ENCODE peak calls at places on chromosomes 13 and 19, in six cellular contexts. One of them, this sample, is unnamed.

GRCh38 chr13:45335397-45336024 is 5.5 kb downstream of the TPT1 start:
- DNase-seq in pancreas: no peak
- DNase-seq in mesendoderm: no peak
- DNase-seq in spleen: no peak
- DNase-seq in upper lobe of left lung: no peak
- DNase-seq in AG04450: no peak
- DNase-seq in this sample: no peak

GRCh38 chr13:113791761-113792160 is 32.7 kb downstream of the TMEM255B start:
- DNase-seq in pancreas: no peak
- DNase-seq in spleen: peak; percentile 56
- DNase-seq in mesendoderm: no peak
- DNase-seq in upper lobe of left lung: peak; percentile 75
- DNase-seq in AG04450: no peak
- DNase-seq in this sample: no peak

GRCh38 chr13:46660859-46661258 is 107.9 kb downstream of the LRCH1 start:
- DNase-seq in spleen: no peak
- DNase-seq in upper lobe of left lung: no peak
- DNase-seq in pancreas: no peak
- DNase-seq in AG04450: no peak
- DNase-seq in mesendoderm: no peak
- DNase-seq in this sample: no peak

GRCh38 chr13:29457299-29457698 is 138.2 kb downstream of the SLC7A1 start:
- DNase-seq in spleen: no peak
- DNase-seq in AG04450: no peak
- DNase-seq in pancreas: no peak
- DNase-seq in mesendoderm: no peak
- DNase-seq in upper lobe of left lung: no peak
- DNase-seq in this sample: peak; percentile 62

GRCh38 chr13:75587679-75588078 is 38.1 kb downstream of the UCHL3 start:
- DNase-seq in pancreas: no peak
- DNase-seq in spleen: no peak
- DNase-seq in mesendoderm: peak; percentile 86
- DNase-seq in AG04450: no peak
- DNase-seq in upper lobe of left lung: no peak
- DNase-seq in this sample: no peak

GRCh38 chr13:21988624-21989023 is 317.8 kb downstream of the FGF9 start:
- DNase-seq in mesendoderm: no peak
- DNase-seq in spleen: peak; percentile 67
- DNase-seq in AG04450: no peak
- DNase-seq in pancreas: no peak
- DNase-seq in upper lobe of left lung: no peak
- DNase-seq in this sample: no peak

GRCh38 chr13:112877976-112878955 is 90.7 kb upstream of the MCF2L start:
- DNase-seq in upper lobe of left lung: no peak
- DNase-seq in pancreas: no peak
- DNase-seq in mesendoderm: no peak
- DNase-seq in AG04450: no peak
- DNase-seq in spleen: peak; percentile 63
- DNase-seq in this sample: no peak

GRCh38 chr13:94683426-94683825 is 28.9 kb downstream of the SOX21 start:
- DNase-seq in pancreas: no peak
- DNase-seq in spleen: no peak
- DNase-seq in mesendoderm: peak; percentile 38
- DNase-seq in AG04450: no peak
- DNase-seq in upper lobe of left lung: peak; percentile 6
- DNase-seq in this sample: no peak

GRCh38 chr13:41652735-41653361 is 195.5 kb downstream of the RGCC start:
- DNase-seq in AG04450: peak; percentile 42
- DNase-seq in upper lobe of left lung: no peak
- DNase-seq in spleen: no peak
- DNase-seq in pancreas: no peak
- DNase-seq in mesendoderm: peak; percentile 42
- DNase-seq in this sample: no peak

GRCh38 chr13:50286376-50286775 is 271.1 kb downstream of the KCNRG start:
- DNase-seq in AG04450: no peak
- DNase-seq in upper lobe of left lung: no peak
- DNase-seq in spleen: no peak
- DNase-seq in pancreas: no peak
- DNase-seq in mesendoderm: no peak
- DNase-seq in this sample: no peak

GRCh38 chr13:67094952-67095351 is 135.2 kb downstream of the PCDH9 start:
- DNase-seq in upper lobe of left lung: no peak
- DNase-seq in pancreas: no peak
- DNase-seq in AG04450: no peak
- DNase-seq in spleen: no peak
- DNase-seq in mesendoderm: no peak
- DNase-seq in this sample: no peak

GRCh38 chr19:39112338-39112890 is 13.2 kb upstream of the PAK4 start:
- DNase-seq in mesendoderm: no peak
- DNase-seq in pancreas: no peak
- DNase-seq in spleen: no peak
- DNase-seq in upper lobe of left lung: no peak
- DNase-seq in AG04450: no peak
- DNase-seq in this sample: no peak

GRCh38 chr13:110323172-110323851 is 16.2 kb downstream of the COL4A2 start:
- DNase-seq in spleen: no peak
- DNase-seq in mesendoderm: peak; percentile 58
- DNase-seq in pancreas: no peak
- DNase-seq in AG04450: peak; percentile 81
- DNase-seq in upper lobe of left lung: no peak
- DNase-seq in this sample: no peak

GRCh38 chr19:18839465-18840287 is 7.9 kb downstream of the UPF1 start:
- DNase-seq in AG04450: no peak
- DNase-seq in mesendoderm: no peak
- DNase-seq in spleen: no peak
- DNase-seq in pancreas: peak; percentile 35
- DNase-seq in upper lobe of left lung: peak; percentile 51
- DNase-seq in this sample: no peak

GRCh38 chr13:28657784-28658538 is 969 bp upstream of the POMP start:
- DNase-seq in spleen: no peak
- DNase-seq in pancreas: no peak
- DNase-seq in AG04450: no peak
- DNase-seq in mesendoderm: no peak
- DNase-seq in upper lobe of left lung: no peak
- DNase-seq in this sample: no peak

GRCh38 chr19:40322271-40322610 is 26.0 kb downstream of the C19orf47 start:
- DNase-seq in mesendoderm: no peak
- DNase-seq in spleen: no peak
- DNase-seq in upper lobe of left lung: no peak
- DNase-seq in AG04450: no peak
- DNase-seq in pancreas: no peak
- DNase-seq in this sample: no peak

GRCh38 chr19:38063921-38064320 is 156.9 kb downstream of the SIPA1L3 start:
- DNase-seq in mesendoderm: no peak
- DNase-seq in pancreas: no peak
- DNase-seq in upper lobe of left lung: no peak
- DNase-seq in AG04450: no peak
- DNase-seq in spleen: no peak
- DNase-seq in this sample: no peak

GRCh38 chr19:45547965-45548609 is 36.5 kb downstream of the OPA3 start:
- DNase-seq in mesendoderm: peak; percentile 51
- DNase-seq in spleen: no peak
- DNase-seq in pancreas: no peak
- DNase-seq in AG04450: no peak
- DNase-seq in upper lobe of left lung: no peak
- DNase-seq in this sample: no peak

GRCh38 chr19:45215391-45216191 is 29.6 kb downstream of the EXOC3L2 start:
- DNase-seq in spleen: peak; percentile 81
- DNase-seq in AG04450: no peak
- DNase-seq in mesendoderm: peak; percentile 62
- DNase-seq in pancreas: peak; percentile 64
- DNase-seq in upper lobe of left lung: peak; percentile 78
- DNase-seq in this sample: no peak

GRCh38 chr13:94968040-94968756 is 255.9 kb upstream of the SOX21 start:
- DNase-seq in upper lobe of left lung: peak; percentile 84
- DNase-seq in pancreas: no peak
- DNase-seq in mesendoderm: peak; percentile 74
- DNase-seq in spleen: no peak
- DNase-seq in AG04450: no peak
- DNase-seq in this sample: no peak

GRCh38 chr13:99985886-99986527 is 4.4 kb downstream of the ZIC2 start:
- DNase-seq in mesendoderm: no peak
- DNase-seq in spleen: no peak
- DNase-seq in pancreas: no peak
- DNase-seq in AG04450: no peak
- DNase-seq in upper lobe of left lung: no peak
- DNase-seq in this sample: no peak

GRCh38 chr13:19959141-19959830 is 759 bp downstream of the ZMYM2 start:
- DNase-seq in upper lobe of left lung: peak; percentile 92
- DNase-seq in AG04450: no peak
- DNase-seq in mesendoderm: peak; percentile 77
- DNase-seq in spleen: peak; percentile 94
- DNase-seq in pancreas: peak; percentile 52
- DNase-seq in this sample: no peak

GRCh38 chr13:84279166-84279565 is 396.9 kb upstream of the SLITRK1 start:
- DNase-seq in pancreas: no peak
- DNase-seq in spleen: no peak
- DNase-seq in AG04450: no peak
- DNase-seq in upper lobe of left lung: no peak
- DNase-seq in mesendoderm: no peak
- DNase-seq in this sample: no peak

GRCh38 chr13:76210262-76210661 is 574.1 kb downstream of the LMO7 start:
- DNase-seq in spleen: no peak
- DNase-seq in upper lobe of left lung: no peak
- DNase-seq in pancreas: no peak
- DNase-seq in mesendoderm: no peak
- DNase-seq in AG04450: no peak
- DNase-seq in this sample: no peak

GRCh38 chr13:85405316-85405897 is 393.8 kb downstream of the SLITRK6 start:
- DNase-seq in pancreas: no peak
- DNase-seq in spleen: no peak
- DNase-seq in upper lobe of left lung: peak; percentile 26
- DNase-seq in AG04450: no peak
- DNase-seq in mesendoderm: no peak
- DNase-seq in this sample: no peak

GRCh38 chr19:19822148-19822429 is 539 bp upstream of the ZNF506 start:
- DNase-seq in mesendoderm: no peak
- DNase-seq in upper lobe of left lung: no peak
- DNase-seq in AG04450: no peak
- DNase-seq in pancreas: no peak
- DNase-seq in spleen: no peak
- DNase-seq in this sample: no peak

GRCh38 chr19:58381460-58382220 is 810 bp upstream of the ZNF837 start:
- DNase-seq in AG04450: no peak
- DNase-seq in mesendoderm: no peak
- DNase-seq in pancreas: no peak
- DNase-seq in spleen: peak; percentile 85
- DNase-seq in upper lobe of left lung: no peak
- DNase-seq in this sample: no peak

GRCh38 chr13:51151463-51151862 is 40.4 kb upstream of the C13orf42 start:
- DNase-seq in mesendoderm: no peak
- DNase-seq in pancreas: no peak
- DNase-seq in upper lobe of left lung: no peak
- DNase-seq in AG04450: no peak
- DNase-seq in spleen: no peak
- DNase-seq in this sample: no peak

GRCh38 chr13:100439247-100439955 is 149.2 kb downstream of the GGACT start:
- DNase-seq in mesendoderm: peak; percentile 27
- DNase-seq in pancreas: no peak
- DNase-seq in spleen: no peak
- DNase-seq in AG04450: no peak
- DNase-seq in upper lobe of left lung: no peak
- DNase-seq in this sample: no peak

GRCh38 chr13:46359731-46360130 is 27.3 kb downstream of the RUBCNL start:
- DNase-seq in spleen: no peak
- DNase-seq in upper lobe of left lung: no peak
- DNase-seq in AG04450: no peak
- DNase-seq in pancreas: no peak
- DNase-seq in mesendoderm: no peak
- DNase-seq in this sample: no peak

GRCh38 chr19:52492201-52492960 is 35.1 kb upstream of the ZNF808 start:
- DNase-seq in mesendoderm: peak; percentile 96
- DNase-seq in upper lobe of left lung: peak; percentile 87
- DNase-seq in AG04450: no peak
- DNase-seq in spleen: no peak
- DNase-seq in pancreas: no peak
- DNase-seq in this sample: no peak
- H3K4me3 ChIP-seq in mesendoderm: peak overlapping the region; percentile 66
- H3K4me3 ChIP-seq in upper lobe of left lung: no peak overlapping the region
- H3K4me3 ChIP-seq in AG04450: no peak overlapping the region
- H3K4me3 ChIP-seq in spleen: no peak overlapping the region
- H3K4me3 ChIP-seq in pancreas: no peak overlapping the region
- H3K4me3 ChIP-seq in this sample: no peak overlapping the region

DNA sequence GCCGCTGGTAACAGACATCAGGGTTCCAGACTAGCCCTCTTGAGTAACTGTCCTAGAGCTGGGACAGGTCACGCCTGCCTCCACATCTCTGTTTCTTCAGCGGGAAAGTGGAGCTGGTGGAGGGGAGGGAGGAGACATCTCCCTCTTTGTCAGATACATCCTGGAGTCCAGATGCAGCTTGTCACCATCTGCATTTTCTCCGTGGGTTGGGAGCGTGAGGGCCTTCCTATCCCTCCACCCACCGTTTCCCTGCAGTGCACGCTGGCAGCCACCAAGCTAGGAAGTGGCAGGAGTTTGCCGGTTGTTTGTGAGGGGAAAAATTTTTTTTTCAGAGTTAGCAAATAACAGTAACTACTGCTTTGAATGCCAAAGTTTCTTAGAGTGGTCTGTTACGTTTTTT is 20.0 kb upstream of the SMIM17 start:
- DNase-seq in spleen: no peak
- DNase-seq in upper lobe of left lung: no peak
- DNase-seq in mesendoderm: no peak
- DNase-seq in pancreas: no peak
- DNase-seq in AG04450: no peak
- DNase-seq in this sample: no peak
- H3K4me3 ChIP-seq in spleen: peak overlapping the region; percentile 1
- H3K4me3 ChIP-seq in upper lobe of left lung: no peak overlapping the region
- H3K4me3 ChIP-seq in mesendoderm: no peak overlapping the region
- H3K4me3 ChIP-seq in pancreas: no peak overlapping the region
- H3K4me3 ChIP-seq in AG04450: no peak overlapping the region
- H3K4me3 ChIP-seq in this sample: no peak overlapping the region

GRCh38 chr19:43910884-43911283 is 24.2 kb downstream of the ZNF45 start:
- DNase-seq in upper lobe of left lung: no peak
- DNase-seq in pancreas: no peak
- DNase-seq in AG04450: no peak
- DNase-seq in spleen: no peak
- DNase-seq in mesendoderm: no peak
- DNase-seq in this sample: no peak
- H3K4me3 ChIP-seq in upper lobe of left lung: no peak overlapping the region
- H3K4me3 ChIP-seq in pancreas: no peak overlapping the region
- H3K4me3 ChIP-seq in AG04450: no peak overlapping the region
- H3K4me3 ChIP-seq in spleen: no peak overlapping the region
- H3K4me3 ChIP-seq in mesendoderm: no peak overlapping the region
- H3K4me3 ChIP-seq in this sample: no peak overlapping the region

GRCh38 chr19:3368441-3368795 is 2.0 kb downstream of the NFIC start:
- DNase-seq in pancreas: no peak
- DNase-seq in upper lobe of left lung: no peak
- DNase-seq in mesendoderm: no peak
- DNase-seq in spleen: no peak
- DNase-seq in AG04450: no peak
- DNase-seq in this sample: no peak
- H3K4me3 ChIP-seq in pancreas: no peak overlapping the region
- H3K4me3 ChIP-seq in upper lobe of left lung: peak overlapping the region; percentile 92
- H3K4me3 ChIP-seq in mesendoderm: no peak overlapping the region
- H3K4me3 ChIP-seq in spleen: peak overlapping the region; percentile 84
- H3K4me3 ChIP-seq in AG04450: peak overlapping the region; percentile 76
- H3K4me3 ChIP-seq in this sample: peak overlapping the region; percentile 89

GRCh38 chr19:6531956-6532243 is 1.1 kb downstream of the TNFSF9 start:
- DNase-seq in upper lobe of left lung: no peak
- DNase-seq in pancreas: no peak
- DNase-seq in mesendoderm: no peak
- DNase-seq in spleen: no peak
- DNase-seq in AG04450: no peak
- DNase-seq in this sample: no peak
- H3K4me3 ChIP-seq in upper lobe of left lung: peak overlapping the region; percentile 68
- H3K4me3 ChIP-seq in pancreas: no peak overlapping the region
- H3K4me3 ChIP-seq in mesendoderm: no peak overlapping the region
- H3K4me3 ChIP-seq in spleen: peak overlapping the region; percentile 76
- H3K4me3 ChIP-seq in AG04450: no peak overlapping the region
- H3K4me3 ChIP-seq in this sample: peak overlapping the region; percentile 7

This sample was measured in skeletal muscle cell.